ENCODE peak calls at places on chromosomes 12 and 14, in ten cellular contexts. S, T, H, E, K, U, B, G, Q and C are unnamed samples.
A peak's percentile ranks its signal among the peaks of the same experiment; 100 is the strongest.

GRCh38 chr14:101020971-101021370 is 117.4 kb upstream of the RTL1 start:
- DNase-seq in S (no peak), T (peak; percentile 5), H (peak; percentile 10), E (no peak), K (no peak), U (no peak), B (no peak), G (no peak), Q (no peak), C (no peak)

GRCh38 chr12:71999795-72000194 is 61.1 kb downstream of the TPH2 start:
- DNase-seq in S (no peak), T (no peak), H (no peak), E (no peak), K (no peak), U (no peak), B (no peak), G (no peak), Q (no peak), C (no peak)

GRCh38 chr12:6852651-6853354 is 853 bp downstream of the USP5 start:
- DNase-seq in S (peak; percentile 65), T (no peak), H (peak; percentile 32), E (peak; percentile 65), K (peak; percentile 71), U (peak; percentile 59), B (peak; percentile 86), G (no peak), Q (peak; percentile 79), C (peak; percentile 79)

GRCh38 chr12:112199136-112199535 is 73.8 kb downstream of the TRAFD1 start:
- DNase-seq in S (no peak), T (no peak), H (no peak), E (no peak), K (no peak), U (no peak), B (peak; percentile 37), G (no peak), Q (peak; percentile 18), C (no peak)

GRCh38 chr12:75389061-75389460 is 1.8 kb upstream of the GLIPR1L2 start:
- DNase-seq in S (peak; percentile 21), T (no peak), H (no peak), E (no peak), K (no peak), U (no peak), B (no peak), G (peak; percentile 10), Q (peak; percentile 40), C (no peak)

GRCh38 chr12:6275609-6276246 is 34.8 kb upstream of the PLEKHG6 start:
- DNase-seq in S (no peak), T (no peak), H (no peak), E (no peak), K (no peak), U (no peak), B (no peak), G (no peak), Q (no peak), C (no peak)

GRCh38 chr12:11553871-11554533 is 95.5 kb upstream of the ETV6 start:
- DNase-seq in S (peak; percentile 76), T (no peak), H (peak; percentile 51), E (peak; percentile 47), K (peak; percentile 68), U (peak; percentile 70), B (peak; percentile 84), G (peak; percentile 64), Q (peak; percentile 59), C (peak; percentile 46)

GRCh38 chr12:4271433-4272013 is 2.0 kb upstream of the CCND2 start:
- DNase-seq in S (peak; percentile 32), T (no peak), H (no peak), E (no peak), K (peak; percentile 68), U (peak; percentile 49), B (no peak), G (no peak), Q (no peak), C (no peak)

GRCh38 chr14:60723218-60724079 is 702 bp downstream of the SIX4 start:
- DNase-seq in S (peak; percentile 72), T (no peak), H (peak; percentile 54), E (peak; percentile 26), K (peak; percentile 57), U (peak; percentile 67), B (peak; percentile 81), G (no peak), Q (peak; percentile 62), C (peak; percentile 57)

GRCh38 chr14:59890676-59891075 is 20.1 kb upstream of the RTN1 start:
- DNase-seq in S (no peak), T (no peak), H (no peak), E (no peak), K (no peak), U (no peak), B (no peak), G (no peak), Q (no peak), C (no peak)

GRCh38 chr12:52493172-52493571 is at the start of gene KRT6A:
- DNase-seq in S (no peak), T (no peak), H (no peak), E (no peak), K (no peak), U (no peak), B (no peak), G (no peak), Q (no peak), C (no peak)

GRCh38 chr12:123937707-123938600 is 34.7 kb downstream of the CCDC92 start:
- DNase-seq in S (no peak), T (no peak), H (no peak), E (peak; percentile 65), K (no peak), U (no peak), B (no peak), G (peak; percentile 35), Q (peak; percentile 17), C (no peak)

GRCh38 chr12:29944269-29945000 is 160.7 kb upstream of the TMTC1 start:
- DNase-seq in S (no peak), T (no peak), H (no peak), E (no peak), K (no peak), U (no peak), B (no peak), G (no peak), Q (no peak), C (no peak)

GRCh38 chr14:62711351-62712023 is 333.8 kb downstream of the KCNH5 start:
- DNase-seq in S (no peak), T (no peak), H (no peak), E (no peak), K (no peak), U (no peak), B (no peak), G (no peak), Q (no peak), C (no peak)

GRCh38 chr12:132886529-132887477 is 602 bp downstream of the CHFR start:
- DNase-seq in S (no peak), T (no peak), H (peak; percentile 27), E (no peak), K (peak; percentile 35), U (no peak), B (peak; percentile 47), G (peak; percentile 15), Q (peak; percentile 4), C (no peak)

GRCh38 chr12:121214171-121214777 is 4.3 kb downstream of the P2RX4 start:
- DNase-seq in S (no peak), T (no peak), H (no peak), E (no peak), K (peak; percentile 16), U (no peak), B (no peak), G (peak; percentile 48), Q (peak; percentile 42), C (no peak)

GRCh38 chr12:116135209-116135930 is 142.1 kb downstream of the MED13L start:
- DNase-seq in S (peak; percentile 44), T (no peak), H (no peak), E (no peak), K (peak; percentile 81), U (no peak), B (no peak), G (peak; percentile 54), Q (peak; percentile 83), C (no peak)

GRCh38 chr14:104937161-104937560 is 12.5 kb downstream of the PLD4 start:
- DNase-seq in S (no peak), T (no peak), H (no peak), E (no peak), K (no peak), U (no peak), B (no peak), G (no peak), Q (no peak), C (no peak)

GRCh38 chr14:89202413-89202812 is 214.6 kb downstream of the FOXN3 start:
- DNase-seq in S (no peak), T (no peak), H (no peak), E (no peak), K (no peak), U (no peak), B (no peak), G (no peak), Q (no peak), C (no peak)

GRCh38 chr12:49823951-49824350 is 4.3 kb downstream of the NCKAP5L start:
- DNase-seq in S (no peak), T (no peak), H (no peak), E (no peak), K (peak; percentile 42), U (no peak), B (no peak), G (no peak), Q (no peak), C (peak; percentile 47)
- H3K27ac ChIP-seq in S (no peak overlapping the region), T (peak overlapping the region; percentile 98), H (no peak overlapping the region), E (no peak overlapping the region), K (peak overlapping the region; percentile 98), U (no peak overlapping the region), B (no peak overlapping the region), G (no peak overlapping the region), Q (no peak overlapping the region), C (no peak overlapping the region)

GRCh38 chr12:56087220-56087619 is 7.3 kb downstream of the ERBB3 start:
- DNase-seq in S (no peak), T (peak; percentile 84), H (peak; percentile 97), E (no peak), K (peak; percentile 85), U (peak; percentile 81), B (no peak), G (peak; percentile 79), Q (no peak), C (no peak)
- H3K27ac ChIP-seq in S (no peak overlapping the region), T (peak overlapping the region; percentile 69), H (peak overlapping the region; percentile 66), E (no peak overlapping the region), K (no peak overlapping the region), U (peak overlapping the region; percentile 26), B (no peak overlapping the region), G (peak overlapping the region; percentile 50), Q (no peak overlapping the region), C (no peak overlapping the region)

GRCh38 chr12:69687390-69687789 is 11.7 kb downstream of the BEST3 start:
- DNase-seq in S (no peak), T (no peak), H (no peak), E (no peak), K (peak; percentile 10), U (no peak), B (no peak), G (no peak), Q (no peak), C (no peak)
- H3K27ac ChIP-seq in S (peak overlapping the region; percentile 83), T (no peak overlapping the region), H (no peak overlapping the region), E (no peak overlapping the region), K (no peak overlapping the region), U (no peak overlapping the region), B (no peak overlapping the region), G (no peak overlapping the region), Q (no peak overlapping the region), C (no peak overlapping the region)

DNA sequence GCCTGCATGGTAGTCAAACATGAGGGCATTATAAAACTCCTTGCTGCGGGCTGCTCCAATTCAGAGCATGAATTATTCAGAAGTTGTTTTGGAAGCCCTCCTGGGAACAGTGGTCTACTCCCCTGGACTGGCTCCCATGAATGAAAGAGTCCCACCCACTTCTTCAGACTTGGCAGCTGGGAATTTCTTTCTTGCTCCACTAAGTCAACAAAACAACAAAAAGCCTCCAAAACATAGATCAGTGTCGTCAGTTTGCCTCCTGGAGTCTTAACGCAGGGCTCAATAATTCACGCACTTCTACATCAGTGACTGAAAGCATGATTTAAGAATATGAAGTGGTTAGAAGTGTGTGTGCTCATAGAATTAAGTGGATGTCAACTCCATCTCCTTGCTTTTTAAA is 37.9 kb downstream of the AKAP6 start:
- DNase-seq in S (no peak), T (no peak), H (no peak), E (no peak), K (no peak), U (no peak), B (no peak), G (no peak), Q (no peak), C (no peak)
- H3K27ac ChIP-seq in S (peak overlapping the region; percentile 93), T (no peak overlapping the region), H (no peak overlapping the region), E (no peak overlapping the region), K (no peak overlapping the region), U (no peak overlapping the region), B (no peak overlapping the region), G (no peak overlapping the region), Q (no peak overlapping the region), C (no peak overlapping the region)